ENCODE peak calls at places on chromosome 22, in eight cellular contexts. One of them, this sample, is unnamed.

GRCh38 chr22:29208879-29209623 is 3.4 kb downstream of the EMID1 start:
- DNase-seq in kidney: no peak
- DNase-seq in AG09309: no peak
- DNase-seq in mucosa of descending colon: no peak
- DNase-seq in epithelial cell of proximal tubule: no peak
- DNase-seq in stomach: peak; percentile 43
- DNase-seq in fibroblast of lung: no peak
- DNase-seq in HL-60: no peak
- DNase-seq in this sample: no peak

GRCh38 chr22:41772645-41773044 is 27.8 kb upstream of the CCDC134 start:
- DNase-seq in kidney: no peak
- DNase-seq in AG09309: no peak
- DNase-seq in mucosa of descending colon: no peak
- DNase-seq in epithelial cell of proximal tubule: no peak
- DNase-seq in stomach: no peak
- DNase-seq in fibroblast of lung: no peak
- DNase-seq in HL-60: no peak
- DNase-seq in this sample: no peak

GRCh38 chr22:35612903-35613302 is 4.2 kb downstream of the MB start:
- DNase-seq in kidney: peak; percentile 34
- DNase-seq in AG09309: no peak
- DNase-seq in mucosa of descending colon: no peak
- DNase-seq in epithelial cell of proximal tubule: no peak
- DNase-seq in stomach: no peak
- DNase-seq in fibroblast of lung: no peak
- DNase-seq in HL-60: no peak
- DNase-seq in this sample: peak; percentile 15

GRCh38 chr22:35140879-35141745 is 75.2 kb downstream of the ISX start:
- DNase-seq in kidney: no peak
- DNase-seq in AG09309: no peak
- DNase-seq in mucosa of descending colon: peak; percentile 91
- DNase-seq in epithelial cell of proximal tubule: no peak
- DNase-seq in stomach: no peak
- DNase-seq in fibroblast of lung: no peak
- DNase-seq in HL-60: no peak
- DNase-seq in this sample: no peak

GRCh38 chr22:26610072-26610958 is 7.5 kb downstream of the CRYBB1 start:
- DNase-seq in kidney: no peak
- DNase-seq in AG09309: peak; percentile 78
- DNase-seq in mucosa of descending colon: peak; percentile 60
- DNase-seq in epithelial cell of proximal tubule: no peak
- DNase-seq in stomach: peak; percentile 35
- DNase-seq in fibroblast of lung: peak; percentile 97
- DNase-seq in HL-60: no peak
- DNase-seq in this sample: no peak

GRCh38 chr22:19331975-19332374 is 40.5 kb upstream of the CLTCL1 start:
- DNase-seq in kidney: no peak
- DNase-seq in AG09309: no peak
- DNase-seq in mucosa of descending colon: no peak
- DNase-seq in epithelial cell of proximal tubule: no peak
- DNase-seq in stomach: no peak
- DNase-seq in fibroblast of lung: no peak
- DNase-seq in HL-60: no peak
- DNase-seq in this sample: no peak

GRCh38 chr22:48404801-48405447 is 1422.7 kb downstream of the BRD1 start:
- DNase-seq in kidney: no peak
- DNase-seq in AG09309: no peak
- DNase-seq in mucosa of descending colon: no peak
- DNase-seq in epithelial cell of proximal tubule: no peak
- DNase-seq in stomach: no peak
- DNase-seq in fibroblast of lung: no peak
- DNase-seq in HL-60: no peak
- DNase-seq in this sample: no peak

GRCh38 chr22:50717709-50718351 is 20.2 kb upstream of the ACR start:
- DNase-seq in kidney: no peak
- DNase-seq in AG09309: no peak
- DNase-seq in mucosa of descending colon: no peak
- DNase-seq in epithelial cell of proximal tubule: no peak
- DNase-seq in stomach: no peak
- DNase-seq in fibroblast of lung: no peak
- DNase-seq in HL-60: no peak
- DNase-seq in this sample: no peak

GRCh38 chr22:49322861-49323622 is 504.6 kb downstream of the BRD1 start:
- DNase-seq in kidney: peak; percentile 38
- DNase-seq in AG09309: no peak
- DNase-seq in mucosa of descending colon: no peak
- DNase-seq in epithelial cell of proximal tubule: no peak
- DNase-seq in stomach: peak; percentile 13
- DNase-seq in fibroblast of lung: no peak
- DNase-seq in HL-60: no peak
- DNase-seq in this sample: peak; percentile 15

GRCh38 chr22:20613301-20613700 is 105.9 kb downstream of the MED15 start:
- DNase-seq in kidney: no peak
- DNase-seq in AG09309: no peak
- DNase-seq in mucosa of descending colon: no peak
- DNase-seq in epithelial cell of proximal tubule: no peak
- DNase-seq in stomach: no peak
- DNase-seq in fibroblast of lung: no peak
- DNase-seq in HL-60: no peak
- DNase-seq in this sample: no peak

GRCh38 chr22:18024276-18024939 is at the start of gene MICAL3:
- DNase-seq in kidney: peak; percentile 84
- DNase-seq in AG09309: no peak
- DNase-seq in mucosa of descending colon: peak; percentile 79
- DNase-seq in epithelial cell of proximal tubule: no peak
- DNase-seq in stomach: peak; percentile 69
- DNase-seq in fibroblast of lung: peak; percentile 72
- DNase-seq in HL-60: peak; percentile 18
- DNase-seq in this sample: no peak

GRCh38 chr22:43467171-43467570 is 55.4 kb downstream of the MPPED1 start:
- DNase-seq in kidney: no peak
- DNase-seq in AG09309: no peak
- DNase-seq in mucosa of descending colon: no peak
- DNase-seq in epithelial cell of proximal tubule: peak; percentile 2
- DNase-seq in stomach: no peak
- DNase-seq in fibroblast of lung: no peak
- DNase-seq in HL-60: no peak
- DNase-seq in this sample: no peak

GRCh38 chr22:29334696-29335344 is 19.3 kb upstream of the RASL10A start:
- DNase-seq in kidney: no peak
- DNase-seq in AG09309: no peak
- DNase-seq in mucosa of descending colon: no peak
- DNase-seq in epithelial cell of proximal tubule: no peak
- DNase-seq in stomach: no peak
- DNase-seq in fibroblast of lung: no peak
- DNase-seq in HL-60: no peak
- DNase-seq in this sample: no peak

GRCh38 chr22:47022075-47022473 is 259.6 kb downstream of the TBC1D22A start:
- DNase-seq in kidney: no peak
- DNase-seq in AG09309: no peak
- DNase-seq in mucosa of descending colon: no peak
- DNase-seq in epithelial cell of proximal tubule: no peak
- DNase-seq in stomach: peak; percentile 10
- DNase-seq in fibroblast of lung: no peak
- DNase-seq in HL-60: no peak
- DNase-seq in this sample: no peak

GRCh38 chr22:46815896-46816721 is 53.7 kb downstream of the TBC1D22A start:
- DNase-seq in kidney: peak; percentile 59
- DNase-seq in AG09309: no peak
- DNase-seq in mucosa of descending colon: no peak
- DNase-seq in epithelial cell of proximal tubule: no peak
- DNase-seq in stomach: no peak
- DNase-seq in fibroblast of lung: peak; percentile 66
- DNase-seq in HL-60: peak; percentile 18
- DNase-seq in this sample: no peak

GRCh38 chr22:39349967-39350802 is at the start of gene SYNGR1:
- DNase-seq in kidney: peak; percentile 81
- DNase-seq in AG09309: no peak
- DNase-seq in mucosa of descending colon: no peak
- DNase-seq in epithelial cell of proximal tubule: no peak
- DNase-seq in stomach: peak; percentile 26
- DNase-seq in fibroblast of lung: no peak
- DNase-seq in HL-60: no peak
- DNase-seq in this sample: peak; percentile 51
- TF ChIP-seq CTCF in kidney: no peak
- TF ChIP-seq CTCF in AG09309: no peak
- TF ChIP-seq CTCF in mucosa of descending colon: no peak
- TF ChIP-seq CTCF in epithelial cell of proximal tubule: no peak
- TF ChIP-seq CTCF in stomach: no peak
- TF ChIP-seq CTCF in fibroblast of lung: no peak
- TF ChIP-seq CTCF in HL-60: no peak
- TF ChIP-seq CTCF in this sample: no peak

DNA sequence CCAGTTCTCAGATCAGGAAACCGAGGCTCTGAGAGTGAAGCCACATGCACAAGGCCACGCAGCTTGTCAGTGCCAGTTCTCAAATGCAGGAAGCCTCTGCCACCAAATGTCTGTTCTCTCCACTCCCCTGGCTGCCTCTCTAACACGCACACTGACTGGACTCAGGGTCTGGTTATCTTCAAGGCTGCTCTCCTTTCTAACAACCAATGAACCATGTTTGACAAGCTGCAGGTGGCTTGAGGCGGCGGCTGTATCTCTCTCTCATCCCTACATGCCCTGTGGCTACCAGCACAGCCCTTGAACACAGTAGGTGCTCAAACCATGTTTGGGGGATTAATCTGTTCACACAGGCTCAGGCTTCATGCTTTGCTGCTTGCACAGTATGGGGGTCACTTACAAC is 23.8 kb downstream of the MFNG start:
- DNase-seq in kidney: no peak
- DNase-seq in AG09309: no peak
- DNase-seq in mucosa of descending colon: no peak
- DNase-seq in epithelial cell of proximal tubule: no peak
- DNase-seq in stomach: no peak
- DNase-seq in fibroblast of lung: no peak
- DNase-seq in HL-60: no peak
- DNase-seq in this sample: no peak
- H3K4me3 ChIP-seq in kidney: no peak overlapping the region
- H3K4me3 ChIP-seq in AG09309: no peak overlapping the region
- H3K4me3 ChIP-seq in mucosa of descending colon: no peak overlapping the region
- H3K4me3 ChIP-seq in epithelial cell of proximal tubule: no peak overlapping the region
- H3K4me3 ChIP-seq in stomach: no peak overlapping the region
- H3K4me3 ChIP-seq in fibroblast of lung: no peak overlapping the region
- H3K4me3 ChIP-seq in HL-60: no peak overlapping the region
- H3K4me3 ChIP-seq in this sample: no peak overlapping the region

DNA sequence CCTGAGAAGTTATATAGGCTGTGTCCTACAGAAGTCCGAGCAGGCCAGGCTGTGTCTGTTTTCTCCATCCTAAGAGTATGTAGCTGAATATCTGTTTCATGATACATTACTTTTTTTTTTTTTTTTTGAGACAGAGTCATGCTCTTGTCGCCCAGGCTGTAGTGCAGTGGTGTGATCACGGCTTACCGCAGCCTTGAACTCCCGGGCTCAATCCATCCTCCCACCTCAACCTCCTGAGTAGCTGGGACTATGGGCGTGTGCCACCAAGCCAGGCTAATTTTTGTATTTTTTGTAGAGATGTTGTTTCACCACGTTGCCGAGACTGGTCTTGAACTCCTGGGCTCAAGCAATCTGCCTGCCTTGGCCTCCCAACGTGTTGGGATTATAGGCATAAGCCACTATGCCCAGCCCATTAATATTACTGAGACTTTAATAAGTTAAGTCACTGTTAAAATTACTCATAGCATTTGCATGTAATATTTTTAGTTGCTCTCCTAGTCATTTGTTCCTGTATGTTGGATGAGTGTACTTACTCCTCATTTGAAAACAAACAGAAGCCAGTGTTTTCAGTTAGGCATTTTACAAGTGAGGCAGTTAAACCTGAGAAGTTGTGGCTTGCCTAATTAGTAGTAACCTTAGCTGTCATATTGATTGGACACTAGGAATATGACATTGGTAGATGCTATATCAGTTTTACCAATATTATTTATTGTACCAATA is 26.1 kb downstream of the DRG1 start:
- DNase-seq in kidney: no peak
- DNase-seq in AG09309: no peak
- DNase-seq in mucosa of descending colon: no peak
- DNase-seq in epithelial cell of proximal tubule: no peak
- DNase-seq in stomach: no peak
- DNase-seq in fibroblast of lung: no peak
- DNase-seq in HL-60: no peak
- DNase-seq in this sample: no peak
- TF ChIP-seq CTCF in kidney: no peak
- TF ChIP-seq CTCF in AG09309: no peak
- TF ChIP-seq CTCF in mucosa of descending colon: no peak
- TF ChIP-seq CTCF in epithelial cell of proximal tubule: no peak
- TF ChIP-seq CTCF in stomach: no peak
- TF ChIP-seq CTCF in fibroblast of lung: no peak
- TF ChIP-seq CTCF in HL-60: no peak
- TF ChIP-seq CTCF in this sample: no peak

GRCh38 chr22:37732699-37733607 is 36.1 kb downstream of the TRIOBP start:
- DNase-seq in kidney: no peak
- DNase-seq in AG09309: no peak
- DNase-seq in mucosa of descending colon: no peak
- DNase-seq in epithelial cell of proximal tubule: no peak
- DNase-seq in stomach: no peak
- DNase-seq in fibroblast of lung: no peak
- DNase-seq in HL-60: no peak
- DNase-seq in this sample: no peak

GRCh38 chr22:37734402-37734700 is 37.5 kb downstream of the TRIOBP start:
- DNase-seq in kidney: no peak
- DNase-seq in AG09309: no peak
- DNase-seq in mucosa of descending colon: no peak
- DNase-seq in epithelial cell of proximal tubule: no peak
- DNase-seq in stomach: no peak
- DNase-seq in fibroblast of lung: no peak
- DNase-seq in HL-60: no peak
- DNase-seq in this sample: no peak

GRCh38 chr22:37733625-37734401 is 37.0 kb downstream of the TRIOBP start:
- DNase-seq in kidney: no peak
- DNase-seq in AG09309: no peak
- DNase-seq in mucosa of descending colon: peak; percentile 72
- DNase-seq in epithelial cell of proximal tubule: no peak
- DNase-seq in stomach: peak; percentile 74
- DNase-seq in fibroblast of lung: no peak
- DNase-seq in HL-60: no peak
- DNase-seq in this sample: no peak

GRCh38 chr22:37735054-37735453 is 38.2 kb downstream of the TRIOBP start:
- DNase-seq in kidney: no peak
- DNase-seq in AG09309: no peak
- DNase-seq in mucosa of descending colon: peak; percentile 59
- DNase-seq in epithelial cell of proximal tubule: no peak
- DNase-seq in stomach: peak; percentile 82
- DNase-seq in fibroblast of lung: no peak
- DNase-seq in HL-60: no peak
- DNase-seq in this sample: peak; percentile 67

DNA sequence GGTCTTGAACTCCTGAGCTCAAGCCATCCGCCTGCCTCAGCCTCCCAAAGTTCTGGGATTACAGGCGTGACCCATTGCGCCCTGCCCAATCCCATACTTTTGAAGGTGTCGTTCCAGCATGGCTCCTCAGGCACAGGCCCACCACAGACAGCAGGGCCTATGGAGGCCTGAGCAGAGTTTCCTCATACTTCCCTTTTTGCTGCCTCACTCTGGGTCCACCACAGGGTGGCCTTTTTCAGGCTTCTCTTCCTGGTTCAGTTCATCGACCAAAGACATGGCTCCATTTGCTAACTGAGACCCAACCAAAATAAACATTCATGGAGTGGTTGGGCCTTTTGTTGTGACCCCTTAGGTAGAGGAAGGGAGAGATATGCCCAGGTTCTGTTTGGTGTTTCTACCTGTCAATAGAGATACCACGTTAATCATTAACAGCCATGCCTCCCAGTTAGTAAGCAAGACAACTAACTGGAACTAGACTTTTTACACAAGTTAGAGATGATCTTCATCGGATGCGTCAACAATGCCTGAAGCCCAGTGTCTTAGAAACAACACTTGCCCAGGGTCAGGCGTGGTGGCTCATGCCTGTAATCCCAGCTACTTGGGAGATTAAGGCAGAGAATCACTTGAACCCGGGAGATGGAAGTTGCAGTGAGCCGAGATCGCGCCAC is 35.1 kb downstream of the TRIOBP start:
- DNase-seq in kidney: no peak
- DNase-seq in AG09309: no peak
- DNase-seq in mucosa of descending colon: peak; percentile 69
- DNase-seq in epithelial cell of proximal tubule: no peak
- DNase-seq in stomach: peak; percentile 65
- DNase-seq in fibroblast of lung: no peak
- DNase-seq in HL-60: peak; percentile 83
- DNase-seq in this sample: no peak
- H3K4me3 ChIP-seq in kidney: no peak overlapping the region
- H3K4me3 ChIP-seq in AG09309: no peak overlapping the region
- H3K4me3 ChIP-seq in mucosa of descending colon: no peak overlapping the region
- H3K4me3 ChIP-seq in epithelial cell of proximal tubule: no peak overlapping the region
- H3K4me3 ChIP-seq in stomach: no peak overlapping the region
- H3K4me3 ChIP-seq in fibroblast of lung: no peak overlapping the region
- H3K4me3 ChIP-seq in HL-60: no peak overlapping the region
- H3K4me3 ChIP-seq in this sample: no peak overlapping the region